ENCODE peak calls at places on chromosomes 11 and 22, in seven cellular contexts. L is OCI-LY7; U is right lobe of liver; X is tibial artery; S is GM23338; N is pancreas; G is CD8-positive, alpha-beta T cell. I is an unnamed sample.
A peak's percentile ranks its signal among the peaks of the same experiment; 100 is the strongest.

GRCh38 chr11:121112498-121113455 is 11.7 kb downstream of the TECTA start:
- DNase-seq in G (peak; percentile 13), X (peak; percentile 70), S (peak; percentile 95), L (peak; percentile 41), N (peak; percentile 37), U (peak; percentile 70), I (peak; percentile 67)

GRCh38 chr11:93209476-93209875 is 11.7 kb upstream of the SLC36A4 start:
- DNase-seq in N (no peak), L (no peak), G (no peak), U (no peak), X (no peak), S (no peak), I (no peak)

GRCh38 chr11:70519117-70519516 is 120.8 kb downstream of the CTTN start:
- DNase-seq in U (no peak), S (no peak), N (no peak), L (no peak), G (no peak), X (no peak), I (no peak)

GRCh38 chr22:49307870-49308269 is 519.8 kb downstream of the BRD1 start:
- DNase-seq in X (peak; percentile 51), N (no peak), L (no peak), G (no peak), S (no peak), U (peak; percentile 24), I (no peak)

GRCh38 chr22:26766510-26767350 is 109.3 kb downstream of the MIAT start:
- DNase-seq in U (no peak), X (no peak), G (no peak), S (no peak), N (no peak), L (no peak), I (no peak)

GRCh38 chr11:69455969-69456368 is 25.5 kb upstream of the LINC01488 start:
- DNase-seq in N (no peak), U (no peak), G (no peak), S (no peak), L (no peak), X (no peak), I (no peak)

GRCh38 chr11:81224396-81224795 is 1509.3 kb downstream of the FAM181B start:
- DNase-seq in L (no peak), X (no peak), N (no peak), S (no peak), U (no peak), G (no peak), I (no peak)

GRCh38 chr11:1356007-1356435 is 33.7 kb upstream of the BRSK2 start:
- DNase-seq in G (no peak), X (no peak), S (no peak), L (no peak), U (no peak), N (no peak), I (no peak)

GRCh38 chr11:59573216-59573615 is 42.4 kb downstream of the OSBP start:
- DNase-seq in L (no peak), U (no peak), X (no peak), G (no peak), S (no peak), N (no peak), I (no peak)

GRCh38 chr11:76329983-76330382 is 50.9 kb downstream of the THAP12 start:
- DNase-seq in N (no peak), G (no peak), U (no peak), S (no peak), X (no peak), L (no peak), I (no peak)

GRCh38 chr11:47161134-47161854 is 15.4 kb downstream of the ARFGAP2 start:
- DNase-seq in S (peak; percentile 93), X (no peak), U (peak; percentile 62), L (peak; percentile 89), N (peak; percentile 73), G (peak; percentile 41), I (peak; percentile 36)

GRCh38 chr11:31826530-31827438 is 15.7 kb upstream of the PAX6 start:
- DNase-seq in U (no peak), L (no peak), G (no peak), X (no peak), S (peak; percentile 66), N (no peak), I (no peak)

GRCh38 chr22:29030618-29031235 is 30.9 kb downstream of the C22orf31 start:
- DNase-seq in G (no peak), X (peak; percentile 84), L (no peak), N (peak; percentile 91), S (peak; percentile 86), U (peak; percentile 96), I (peak; percentile 77)

GRCh38 chr11:64045700-64046099 is 10.0 kb downstream of the FLRT1 start:
- DNase-seq in L (no peak), U (no peak), G (no peak), S (no peak), X (no peak), N (no peak), I (no peak)

GRCh38 chr11:58286249-58286648 is 18.2 kb upstream of the OR10W1 start:
- DNase-seq in L (peak; percentile 39), X (no peak), U (no peak), S (peak; percentile 68), G (no peak), N (no peak), I (no peak)

GRCh38 chr11:65528819-65529350 is 4.0 kb downstream of the SCYL1 start:
- DNase-seq in U (no peak), S (no peak), X (no peak), N (no peak), G (no peak), L (no peak), I (no peak)

GRCh38 chr11:85643255-85643654 is 4.5 kb upstream of the TMEM126A start:
- DNase-seq in X (no peak), L (no peak), G (no peak), S (peak; percentile 11), U (no peak), N (no peak), I (no peak)

GRCh38 chr11:5229388-5229787 is 2.5 kb upstream of the HBB start:
- DNase-seq in G (no peak), S (no peak), X (no peak), N (no peak), L (no peak), U (no peak), I (no peak)

GRCh38 chr11:16905375-16905774 is 108.8 kb downstream of the PLEKHA7 start:
- DNase-seq in G (no peak), L (no peak), U (no peak), S (no peak), X (no peak), N (no peak), I (no peak)

GRCh38 chr11:36088234-36088975 is 144.5 kb downstream of the LDLRAD3 start:
- DNase-seq in S (no peak), N (no peak), U (no peak), G (no peak), L (no peak), X (no peak), I (no peak)

GRCh38 chr11:16607675-16608644 is 130.5 kb upstream of the C11orf58 start:
- DNase-seq in U (peak; percentile 79), X (peak; percentile 88), N (peak; percentile 71), S (peak; percentile 87), L (no peak), G (no peak), I (peak; percentile 69)

GRCh38 chr22:44975444-44976262 is 34.2 kb downstream of the PHF21B start:
- DNase-seq in G (peak; percentile 23), X (no peak), S (peak; percentile 97), L (peak; percentile 78), U (peak; percentile 52), N (peak; percentile 82), I (peak; percentile 87)

GRCh38 chr11:126891556-126892217 is 108.9 kb downstream of the KIRREL3 start:
- DNase-seq in N (no peak), X (no peak), L (no peak), G (no peak), U (no peak), S (no peak), I (no peak)

GRCh38 chr11:108498816-108499408 is 728 bp upstream of the POGLUT3 start:
- DNase-seq in S (peak; percentile 51), N (peak; percentile 21), G (no peak), U (no peak), L (no peak), X (no peak), I (no peak)

DNA sequence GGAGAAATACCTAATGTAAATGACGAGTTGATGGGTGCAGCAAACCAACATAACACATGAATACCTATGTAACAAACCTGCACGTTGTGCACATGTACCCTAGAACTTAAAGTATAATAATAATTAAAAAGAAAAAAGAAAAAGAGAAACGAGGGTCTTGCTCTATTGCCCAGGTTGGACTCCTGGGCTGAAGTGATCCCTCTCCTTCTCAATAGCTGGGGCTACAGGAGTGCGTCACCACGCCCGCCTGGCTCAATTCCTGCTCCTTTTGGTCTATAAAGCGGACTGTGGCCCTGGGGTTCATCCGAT is 521 bp upstream of the PTS start:
- DNase-seq in U (no peak), S (no peak), X (no peak), L (no peak), N (no peak), G (no peak), I (no peak)
- H3K27ac ChIP-seq in U (peak overlapping the region; percentile 96), S (peak overlapping the region; percentile 90), X (peak overlapping the region; percentile 95), L (peak overlapping the region; percentile 58), N (peak overlapping the region; percentile 95), G (peak overlapping the region; percentile 91), I (peak overlapping the region; percentile 94)

GRCh38 chr22:35632902-35633301 is 15.3 kb upstream of the APOL6 start:
- DNase-seq in L (no peak), S (no peak), X (peak; percentile 40), N (no peak), G (no peak), U (no peak), I (no peak)
- H3K27ac ChIP-seq in L (no peak overlapping the region), S (no peak overlapping the region), X (no peak overlapping the region), N (no peak overlapping the region), G (no peak overlapping the region), U (no peak overlapping the region), I (no peak overlapping the region)

DNA sequence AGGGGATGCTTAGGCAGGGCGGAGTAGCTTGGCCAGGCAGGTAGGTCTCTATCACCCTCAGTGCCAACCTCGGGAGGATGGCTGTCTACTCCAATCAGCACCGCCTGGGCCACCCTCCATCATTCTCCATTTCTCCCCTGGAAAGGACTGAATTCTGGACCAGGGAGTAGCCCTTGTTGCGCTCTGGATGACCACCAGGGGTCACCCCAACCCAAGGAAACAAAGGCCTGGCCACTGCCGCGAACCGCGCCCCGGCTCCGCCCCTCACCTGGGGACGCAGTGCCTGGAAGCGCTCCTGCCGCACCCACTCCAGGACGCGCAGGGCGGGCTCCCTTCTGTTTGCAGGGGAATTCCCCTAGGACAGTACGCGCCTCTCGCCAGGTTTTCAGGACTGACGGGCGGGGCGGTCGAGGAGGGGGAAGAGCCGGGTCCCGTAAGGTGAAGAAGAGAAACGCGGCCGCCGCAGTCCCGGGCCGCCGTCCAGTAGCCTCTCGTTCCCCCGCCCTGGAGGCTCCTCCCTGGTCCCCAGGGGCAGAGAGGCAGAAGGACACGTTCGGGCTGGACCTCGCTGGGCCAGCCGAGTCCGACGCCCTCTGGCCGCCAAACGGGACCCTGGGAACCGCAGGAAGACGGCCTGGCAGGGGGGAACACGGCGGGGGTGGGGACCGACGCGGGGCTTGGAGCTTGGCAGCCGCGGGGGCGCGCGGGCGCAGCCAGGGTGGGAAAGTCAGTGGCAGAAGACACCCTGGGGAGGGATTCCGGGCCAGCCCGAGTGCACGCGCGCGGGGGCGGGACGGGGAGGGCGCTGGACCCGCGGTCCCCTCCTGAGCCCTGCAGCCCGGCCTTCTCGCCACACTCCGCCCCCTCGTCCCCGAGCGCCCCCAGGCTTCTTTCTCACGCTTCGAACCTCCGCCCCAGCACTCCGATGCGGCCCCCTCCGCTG is 7.1 kb downstream of the SCN4B start:
- DNase-seq in N (peak; percentile 91), L (peak; percentile 84), G (peak; percentile 79), U (peak; percentile 93), X (peak; percentile 80), S (peak; percentile 91), I (peak; percentile 94)
- H3K27ac ChIP-seq in N (no peak overlapping the region), L (no peak overlapping the region), G (no peak overlapping the region), U (no peak overlapping the region), X (no peak overlapping the region), S (no peak overlapping the region), I (peak overlapping the region; percentile 68)

GRCh38 chr22:36147196-36147788 is 13.3 kb downstream of the APOL3 start:
- DNase-seq in N (no peak), G (no peak), U (no peak), S (no peak), X (no peak), L (no peak), I (no peak)
- H3K27ac ChIP-seq in N (no peak overlapping the region), G (no peak overlapping the region), U (no peak overlapping the region), S (no peak overlapping the region), X (no peak overlapping the region), L (no peak overlapping the region), I (no peak overlapping the region)